ENCODE peak calls at places on chromosomes 6 and 20, in five cellular contexts. P is A549, S is K562, B is GM12878, V is HepG2. U is an unnamed sample.

GRCh38 chr6:57974653-57975052 is 657.2 kb downstream of the PRIM2 start:
- DNase-seq in P (no peak), S (peak), B (no peak), V (no peak), U (no peak)

GRCh38 chr20:38395165-38395564 is 40.0 kb downstream of the SNHG17 start:
- DNase-seq in P (no peak), S (no peak), B (no peak), V (no peak), U (no peak)

GRCh38 chr6:37013516-37014491 is 8.3 kb downstream of the FGD2 start:
- DNase-seq in P (no peak), S (no peak), B (no peak), V (no peak), U (no peak)

GRCh38 chr6:75206338-75207210 is 721 bp upstream of the COL12A1 start:
- DNase-seq in P (no peak), S (no peak), B (no peak), V (no peak), U (peak)

GRCh38 chr20:3404402-3404801 is 3.1 kb downstream of the DNAAF9 start:
- DNase-seq in P (no peak), S (no peak), B (no peak), V (no peak), U (no peak)

GRCh38 chr6:143513410-143513809 is 1.9 kb upstream of the FUCA2 start:
- DNase-seq in P (no peak), S (peak), B (no peak), V (peak), U (peak)

GRCh38 chr6:89611666-89612065 is 26.9 kb downstream of the LYRM2 start:
- DNase-seq in P (no peak), S (no peak), B (no peak), V (no peak), U (no peak)

GRCh38 chr20:45938727-45939438 is 4.4 kb downstream of the PCIF1 start:
- DNase-seq in P (no peak), S (no peak), B (no peak), V (no peak), U (no peak)

GRCh38 chr20:48921883-48922867 is 664 bp downstream of the ARFGEF2 start:
- DNase-seq in P (peak), S (peak), B (no peak), V (peak), U (peak)

GRCh38 chr6:154169193-154169847 is 130.3 kb downstream of the OPRM1 start:
- DNase-seq in P (no peak), S (no peak), B (no peak), V (no peak), U (no peak)

GRCh38 chr20:53302695-53303094 is 290.9 kb downstream of the ZNF217 start:
- DNase-seq in P (no peak), S (no peak), B (no peak), V (no peak), U (no peak)

GRCh38 chr6:29676981-29677601 is 3.9 kb downstream of the ZFP57 start:
- DNase-seq in P (no peak), S (no peak), B (no peak), V (no peak), U (no peak)

GRCh38 chr20:34062651-34063482 is 49.2 kb downstream of the EIF2S2 start:
- DNase-seq in P (no peak), S (peak), B (no peak), V (no peak), U (no peak)

DNA sequence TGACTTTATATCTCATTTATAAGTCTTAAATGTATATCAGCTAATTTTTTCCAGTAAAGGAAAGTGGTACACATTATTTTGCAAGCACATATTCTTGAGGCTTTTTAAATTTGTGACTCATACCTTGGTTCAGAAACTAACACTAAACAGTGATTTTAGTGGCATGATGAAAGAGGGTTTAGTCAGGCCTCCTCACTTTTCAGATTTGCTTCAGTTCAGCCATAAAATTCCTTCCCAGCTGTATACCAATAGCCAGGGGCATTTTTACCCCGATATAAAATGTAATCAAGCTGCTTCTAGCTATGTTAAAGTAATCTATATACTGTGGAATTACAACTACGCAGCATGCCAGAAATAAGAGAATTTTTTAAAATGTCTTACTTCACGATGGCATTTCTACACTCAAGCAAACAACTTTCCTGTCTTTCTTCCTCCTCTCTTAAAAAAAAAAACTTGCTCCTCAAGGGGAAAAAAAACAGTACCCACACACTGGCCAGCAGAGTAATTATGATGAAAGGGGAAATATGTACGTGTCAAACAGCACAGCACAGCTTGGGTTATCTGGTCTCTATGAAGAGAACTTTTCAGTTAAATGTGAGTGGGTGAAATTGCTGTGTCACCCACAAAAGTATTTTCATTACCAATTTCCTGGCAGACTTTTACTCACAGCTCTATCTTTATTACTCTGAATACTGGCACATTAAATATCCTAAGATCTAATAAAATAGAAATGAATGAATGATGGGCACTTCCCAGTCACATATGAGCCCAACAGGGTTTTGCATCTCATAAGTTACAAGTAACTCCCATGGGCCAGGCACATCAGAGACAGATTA is 244.8 kb upstream of the TENT5A start:
- DNase-seq in P (no peak), S (no peak), B (peak), V (no peak), U (no peak)
- TF ChIP-seq CHD2 in P (no peak), S (no peak), B (no peak), V (no peak), U (no peak)

GRCh38 chr20:709864-710761 is 34.5 kb upstream of the SCRT2 start:
- DNase-seq in P (no peak), S (no peak), B (no peak), V (no peak), U (peak)
- TF ChIP-seq SMC3 in P (no peak), S (no peak), B (no peak), V (no peak), U (no peak)

GRCh38 chr6:30740993-30741784 is 1.3 kb downstream of the FLOT1 start:
- DNase-seq in P (no peak), S (no peak), B (no peak), V (no peak), U (no peak)

GRCh38 chr6:30743099-30744053 is 889 bp upstream of the FLOT1 start:
- DNase-seq in P (no peak), S (peak), B (no peak), V (no peak), U (peak)

GRCh38 chr6:30741789-30742315 is 635 bp downstream of the FLOT1 start:
- DNase-seq in P (no peak), S (no peak), B (no peak), V (no peak), U (no peak)

GRCh38 chr6:30744054-30744805 is at the start of gene IER3:
- DNase-seq in P (no peak), S (peak), B (no peak), V (peak), U (no peak)

DNA sequence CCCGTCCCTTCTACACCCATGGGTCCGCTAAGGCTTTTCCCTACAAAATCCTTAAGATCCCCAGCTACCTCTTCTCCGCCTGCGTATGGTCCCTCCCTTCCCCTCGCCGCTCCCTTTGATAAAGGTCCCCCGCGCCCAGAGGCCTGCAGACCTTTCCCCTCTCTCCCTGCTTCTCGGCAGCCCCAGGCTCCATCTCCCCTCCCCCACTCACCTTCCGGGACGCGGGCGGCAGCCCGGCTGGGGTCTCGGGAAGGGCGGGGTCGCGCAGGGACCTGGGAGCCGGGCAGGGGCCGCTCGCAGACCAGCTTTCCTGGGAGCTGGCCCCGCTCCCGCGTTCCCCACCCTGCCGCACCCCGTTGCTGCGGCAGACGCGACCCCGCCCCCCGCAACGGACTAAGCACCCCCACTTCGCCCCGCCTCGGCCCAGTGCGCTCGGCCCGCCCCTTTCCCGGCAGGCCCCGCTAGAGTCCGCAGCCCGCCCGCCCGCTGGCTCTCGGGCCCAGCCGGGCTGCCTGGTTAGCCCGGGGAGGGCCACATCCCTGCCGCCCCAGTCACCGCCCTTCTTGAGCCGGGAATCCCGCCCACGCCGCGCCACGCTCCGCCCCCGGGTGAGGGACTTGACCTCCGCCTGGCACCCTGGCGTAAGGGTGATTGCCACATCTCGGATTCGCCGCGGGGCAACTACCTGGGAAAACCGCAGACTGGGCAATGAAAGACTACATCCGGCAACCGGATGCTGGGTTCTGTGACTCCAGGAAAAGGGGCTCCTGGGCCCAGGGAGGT is at the start of gene FLOT1:
- DNase-seq in P (peak), S (peak), B (peak), V (peak), U (peak)
- TF ChIP-seq CHD2 in P (peak), S (peak), B (peak), V (peak), U (no peak)

GRCh38 chr20:20497242-20497985 is 129.5 kb downstream of the INSM1 start:
- DNase-seq in P (no peak), S (no peak), B (no peak), V (no peak), U (no peak)
- TF ChIP-seq SMC3 in P (no peak), S (no peak), B (no peak), V (no peak), U (no peak)

DNA sequence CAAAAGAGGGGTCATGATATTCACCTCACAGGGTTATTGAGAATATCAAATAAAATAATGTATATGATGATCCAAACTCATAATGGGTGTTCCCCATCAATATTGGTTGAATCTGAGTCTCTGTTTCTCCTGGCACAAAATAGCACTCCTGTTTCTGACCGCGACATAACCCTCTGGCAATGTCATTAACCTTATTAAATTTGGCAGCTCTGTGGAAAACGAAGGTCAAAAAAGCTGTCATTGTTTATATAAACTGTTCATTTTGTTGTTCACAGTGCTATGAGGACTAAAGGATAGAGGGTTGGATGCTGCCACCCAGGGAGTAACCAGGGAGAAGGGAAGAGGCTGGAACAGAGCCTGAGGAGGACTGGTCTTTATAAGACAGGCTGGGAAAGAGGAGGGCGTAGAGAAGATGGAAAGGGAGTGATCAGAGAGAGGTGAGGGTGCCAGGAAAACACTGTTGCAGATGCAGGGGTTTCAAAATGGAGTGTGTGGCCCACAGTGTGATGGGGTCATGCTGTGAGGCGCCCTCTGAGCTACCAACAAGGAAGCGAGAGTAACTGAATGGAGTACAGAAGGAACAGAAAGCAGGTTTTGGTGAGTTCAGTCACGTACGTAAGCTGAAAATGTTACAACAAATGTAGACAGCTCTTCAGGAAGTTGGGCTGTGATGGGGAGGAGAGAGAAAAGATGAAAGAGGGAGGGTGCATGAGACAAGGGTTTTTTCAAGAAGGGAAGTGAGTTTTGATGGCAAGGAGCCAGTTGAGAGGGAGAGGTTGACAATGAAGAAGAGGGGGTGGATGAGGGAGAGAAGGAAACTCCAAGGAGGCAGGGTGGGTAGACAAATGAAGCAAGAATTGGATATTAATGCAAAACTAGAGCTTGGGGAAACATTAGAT is 251.6 kb upstream of the TAB2 start:
- DNase-seq in P (no peak), S (no peak), B (peak), V (no peak), U (no peak)
- TF ChIP-seq CHD2 in P (no peak), S (no peak), B (peak), V (no peak), U (no peak)

GRCh38 chr6:108116781-108117426 is 42.4 kb upstream of the OSTM1 start:
- DNase-seq in P (no peak), S (no peak), B (no peak), V (no peak), U (peak)

GRCh38 chr6:108113557-108114519 is 39.3 kb upstream of the OSTM1 start:
- DNase-seq in P (peak), S (peak), B (no peak), V (peak), U (peak)

GRCh38 chr6:108114861-108115597 is 40.5 kb upstream of the OSTM1 start:
- DNase-seq in P (no peak), S (no peak), B (no peak), V (no peak), U (peak)

GRCh38 chr6:108116424-108116780 is 41.9 kb upstream of the OSTM1 start:
- DNase-seq in P (no peak), S (no peak), B (no peak), V (no peak), U (no peak)

DNA sequence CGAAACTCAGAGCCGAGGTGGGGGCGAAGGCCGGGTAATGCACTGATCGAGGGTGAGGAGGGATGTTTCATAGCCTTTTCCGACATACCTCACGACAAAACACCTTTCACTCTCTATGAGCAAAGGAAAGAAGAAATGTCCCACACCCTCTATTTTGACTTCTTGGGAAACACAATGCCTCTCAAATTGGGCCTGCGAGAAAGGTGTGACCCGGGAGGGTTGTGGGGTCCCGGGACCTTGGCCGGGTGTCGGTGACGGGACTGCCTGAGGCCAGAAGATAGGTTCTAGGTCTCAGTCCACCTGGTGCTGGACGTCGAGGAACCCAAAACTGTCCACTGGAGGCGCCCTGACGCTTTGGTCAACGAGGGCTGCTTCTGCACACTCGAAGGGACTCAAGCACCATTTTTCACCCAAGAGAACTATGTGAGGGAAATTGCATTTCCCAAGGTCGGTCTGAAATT is 41.1 kb upstream of the OSTM1 start:
- DNase-seq in P (peak), S (peak), B (no peak), V (peak), U (peak)
- TF ChIP-seq SMC3 in P (peak), S (peak), B (no peak), V (peak), U (peak)

DNA sequence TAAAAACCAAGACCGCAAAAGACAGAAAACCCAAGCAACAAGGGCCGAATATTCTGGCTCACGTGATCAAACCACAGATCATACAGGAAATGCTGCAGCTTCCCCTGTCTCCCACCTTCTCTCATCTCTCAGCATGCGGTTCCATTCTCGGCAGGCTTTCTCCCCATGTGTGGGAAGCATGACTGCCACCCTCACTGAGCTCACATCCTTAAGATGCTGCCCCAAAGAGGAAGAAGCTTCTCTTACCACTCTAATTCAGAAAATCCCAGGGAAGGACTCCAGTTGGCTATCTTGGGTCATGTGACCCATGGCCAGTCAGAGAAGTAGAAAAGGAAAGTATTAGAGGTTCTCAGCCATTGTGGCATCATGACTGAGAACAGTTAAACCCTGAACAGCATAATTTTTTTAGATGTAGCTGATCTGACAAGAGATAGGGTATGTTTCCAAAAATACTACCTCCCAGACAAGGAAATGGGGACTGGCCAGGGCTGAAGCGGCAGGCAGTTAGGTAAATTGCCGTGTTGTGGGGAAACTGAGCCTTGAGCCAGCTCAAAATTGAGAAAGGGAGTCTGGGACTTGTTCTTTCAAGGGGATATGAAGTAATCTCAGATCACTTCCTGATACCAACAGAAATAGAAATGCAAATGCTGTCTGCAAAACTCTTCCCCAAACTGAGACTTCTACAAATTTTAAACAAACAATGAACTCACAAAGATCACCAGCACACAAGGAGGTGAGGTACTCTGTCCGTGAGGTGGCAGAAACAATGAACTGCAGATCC is 37.1 kb upstream of the GRM4 start:
- DNase-seq in P (no peak), S (peak), B (peak), V (no peak), U (no peak)
- TF ChIP-seq CHD2 in P (no peak), S (no peak), B (no peak), V (no peak), U (no peak)

GRCh38 chr20:62557425-62557824 is 81.6 kb upstream of the GATA5 start:
- DNase-seq in P (no peak), S (no peak), B (no peak), V (no peak), U (no peak)
- TF ChIP-seq SMC3 in P (no peak), S (no peak), B (no peak), V (no peak), U (no peak)

GRCh38 chr6:113094781-113095180 is 747.7 kb downstream of the RFPL4B start:
- DNase-seq in P (no peak), S (no peak), B (no peak), V (no peak), U (no peak)

GRCh38 chr6:113092795-113093194 is 745.7 kb downstream of the RFPL4B start:
- DNase-seq in P (no peak), S (no peak), B (no peak), V (no peak), U (no peak)

DNA sequence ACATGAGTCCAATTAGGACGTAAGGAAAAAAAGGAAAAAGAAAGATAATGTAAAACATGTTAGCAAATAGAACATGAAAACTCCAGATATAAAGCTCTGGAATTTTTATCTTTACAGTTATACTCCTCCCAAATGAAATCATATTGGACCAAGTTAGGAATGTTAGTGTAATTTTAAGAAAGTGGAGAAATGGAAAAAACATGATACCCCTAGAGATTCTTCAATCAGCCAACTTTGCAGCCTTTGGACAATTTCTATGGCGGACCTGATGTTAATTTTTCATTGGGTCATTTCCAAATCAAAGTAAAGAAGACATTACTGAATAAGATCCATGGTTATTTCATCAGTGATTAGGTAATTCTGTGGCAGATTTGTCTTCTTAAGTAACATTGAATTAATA is 748.7 kb downstream of the RFPL4B start:
- DNase-seq in P (no peak), S (no peak), B (no peak), V (no peak), U (no peak)
- TF ChIP-seq CHD2 in P (no peak), S (no peak), B (no peak), V (no peak), U (no peak)

U was measured in SK-N-SH.